ENCODE peak calls at places on chromosomes 1 and 21, in five cellular contexts. Z is H1, A is spleen, W is hepatocyte, Y is fibroblast of lung. V is an unnamed sample. For H3K27me3, the result is how much of the 10 kb centered on the place peaks cover.

GRCh38 chr1:223109581-223110026 is 33.4 kb downstream of the TLR5 start:
- DNase-seq in Z (no peak), A (no peak), W (peak), Y (no peak), V (no peak)

GRCh38 chr1:9628541-9629444 is 22.7 kb upstream of the PIK3CD start:
- DNase-seq in Z (no peak), A (peak), W (no peak), Y (no peak), V (peak)

GRCh38 chr1:109369167-109369746 is 28.5 kb downstream of the SORT1 start:
- DNase-seq in Z (no peak), A (no peak), W (no peak), Y (peak), V (no peak)

GRCh38 chr1:37238376-37239224 is 204.3 kb upstream of the GRIK3 start:
- DNase-seq in Z (no peak), A (no peak), W (no peak), Y (no peak), V (no peak)

GRCh38 chr1:227032396-227032795 is 92.3 kb downstream of the COQ8A start:
- DNase-seq in Z (peak), A (no peak), W (no peak), Y (no peak), V (peak)

GRCh38 chr1:67711850-67712202 is 26.8 kb downstream of the GADD45A start:
- DNase-seq in Z (no peak), A (no peak), W (no peak), Y (no peak), V (no peak)

GRCh38 chr1:197782719-197783328 is 7.5 kb upstream of the DENND1B start:
- DNase-seq in Z (no peak), A (no peak), W (no peak), Y (no peak), V (no peak)

GRCh38 chr1:223819730-223820514 is 25.8 kb downstream of the TP53BP2 start:
- DNase-seq in Z (no peak), A (no peak), W (peak), Y (peak), V (no peak)

GRCh38 chr1:203858055-203858454 is 3.3 kb upstream of the SNRPE start:
- DNase-seq in Z (no peak), A (no peak), W (peak), Y (peak), V (no peak)

GRCh38 chr1:168265596-168265995 is 15.1 kb upstream of the TBX19 start:
- DNase-seq in Z (no peak), A (no peak), W (no peak), Y (no peak), V (no peak)

GRCh38 chr1:153262462-153263157 is 3.1 kb downstream of the LORICRIN start:
- DNase-seq in Z (no peak), A (no peak), W (no peak), Y (no peak), V (no peak)

GRCh38 chr1:109815809-109816791 is 52.4 kb upstream of the EPS8L3 start:
- DNase-seq in Z (no peak), A (no peak), W (no peak), Y (peak), V (no peak)

GRCh38 chr21:36661511-36662309 is 37.2 kb upstream of the SIM2 start:
- DNase-seq in Z (no peak), A (no peak), W (peak), Y (peak), V (peak)

GRCh38 chr1:44031051-44031899 is at the start of gene SLC6A9:
- DNase-seq in Z (peak), A (peak), W (peak), Y (peak), V (peak)

GRCh38 chr1:15683411-15684039 is 595 bp upstream of the PLEKHM2 start:
- DNase-seq in Z (no peak), A (peak), W (no peak), Y (no peak), V (no peak)

GRCh38 chr1:19179597-19180271 is 30.3 kb downstream of the UBR4 start:
- DNase-seq in Z (no peak), A (no peak), W (peak), Y (peak), V (peak)

GRCh38 chr1:23478896-23479790 is 4.8 kb downstream of the ASAP3 start:
- DNase-seq in Z (no peak), A (no peak), W (peak), Y (peak), V (no peak)

GRCh38 chr1:234135501-234135900 is 231.0 kb downstream of the SLC35F3 start:
- DNase-seq in Z (no peak), A (no peak), W (no peak), Y (no peak), V (no peak)

GRCh38 chr1:8182034-8182761 is 135.7 kb upstream of the SLC45A1 start:
- DNase-seq in Z (no peak), A (no peak), W (peak), Y (peak), V (no peak)

GRCh38 chr1:225915538-225915991 is 8.5 kb downstream of the PYCR2 start:
- DNase-seq in Z (no peak), A (no peak), W (peak), Y (peak), V (peak)

GRCh38 chr1:9886063-9886742 is 23.9 kb downstream of the CTNNBIP1 start:
- DNase-seq in Z (no peak), A (no peak), W (no peak), Y (no peak), V (peak)

GRCh38 chr21:36211660-36212512 is 55.3 kb downstream of the DOP1B start:
- DNase-seq in Z (no peak), A (peak), W (no peak), Y (peak), V (no peak)

GRCh38 chr1:43893020-43893419 is 40.6 kb upstream of the ARTN start:
- DNase-seq in Z (no peak), A (no peak), W (no peak), Y (no peak), V (no peak)

DNA sequence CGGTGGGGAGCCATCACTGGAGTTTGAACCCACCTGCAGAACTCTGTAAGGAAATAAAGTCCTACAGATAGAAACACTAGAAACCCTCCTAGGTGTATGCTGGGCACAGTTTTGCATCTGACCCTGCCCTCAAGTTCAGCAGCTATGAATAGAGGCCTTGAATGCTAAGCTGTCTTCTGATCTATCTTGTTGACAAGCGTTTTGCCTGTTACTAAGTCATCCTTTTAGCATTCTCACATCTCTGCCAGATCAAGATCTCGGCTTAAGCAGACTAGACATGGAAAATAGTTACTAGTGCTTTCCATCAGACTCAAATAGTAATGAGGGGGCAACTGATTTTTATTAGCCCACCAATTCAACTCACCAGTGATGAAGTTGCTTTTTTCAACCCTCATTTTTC is 10.6 kb downstream of the TBX15 start:
- DNase-seq in Z (no peak), A (no peak), W (no peak), Y (no peak), V (no peak)
- H3K27me3 ChIP-seq in Z (half or more), A (half or more), W (half or more), Y (under half), V (half or more)

GRCh38 chr1:157134442-157134841 is 3.8 kb downstream of the ETV3 start:
- DNase-seq in Z (no peak), A (no peak), W (no peak), Y (no peak), V (no peak)
- H3K4me3 ChIP-seq in Z (no peak), A (no peak), W (no peak), Y (no peak), V (no peak)

DNA sequence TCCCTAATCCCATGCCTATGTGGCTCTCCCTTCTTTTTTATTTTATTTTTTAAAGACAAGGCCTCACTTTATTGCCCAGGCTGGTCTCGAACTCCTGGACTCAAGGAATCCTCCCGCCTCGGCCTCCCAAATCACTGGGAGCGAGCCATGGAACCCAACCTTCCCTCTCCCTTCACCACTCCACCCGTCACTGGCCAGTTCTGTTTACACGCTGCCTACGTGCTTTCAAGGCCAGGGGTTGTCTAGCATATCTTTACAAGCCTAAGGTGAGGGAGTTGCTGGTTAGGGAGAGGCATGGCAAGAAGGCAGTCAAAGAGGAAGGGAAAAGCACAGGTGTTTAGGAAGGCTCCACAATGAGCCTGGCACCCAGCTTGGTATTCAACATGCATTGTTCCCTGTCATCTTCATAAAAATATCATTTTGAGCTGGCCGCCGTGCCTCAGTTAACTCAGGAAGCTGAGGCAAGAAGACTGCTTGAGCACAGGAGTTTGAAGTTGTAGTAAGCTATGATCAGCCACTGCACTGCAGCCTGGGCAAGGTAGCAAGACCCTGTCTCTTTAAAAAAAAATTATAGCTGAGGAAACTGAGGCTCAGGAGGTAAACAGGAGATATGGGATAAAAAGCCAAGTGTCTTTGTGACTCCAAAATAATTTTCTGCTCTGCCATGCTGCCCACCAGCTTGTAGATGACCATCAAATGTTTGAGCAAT is 1.1 kb downstream of the RHBDL2 start:
- DNase-seq in Z (no peak), A (no peak), W (no peak), Y (no peak), V (no peak)
- H3K27me3 ChIP-seq in Z (under half), A (under half), W (under half), Y (under half), V (under half)

DNA sequence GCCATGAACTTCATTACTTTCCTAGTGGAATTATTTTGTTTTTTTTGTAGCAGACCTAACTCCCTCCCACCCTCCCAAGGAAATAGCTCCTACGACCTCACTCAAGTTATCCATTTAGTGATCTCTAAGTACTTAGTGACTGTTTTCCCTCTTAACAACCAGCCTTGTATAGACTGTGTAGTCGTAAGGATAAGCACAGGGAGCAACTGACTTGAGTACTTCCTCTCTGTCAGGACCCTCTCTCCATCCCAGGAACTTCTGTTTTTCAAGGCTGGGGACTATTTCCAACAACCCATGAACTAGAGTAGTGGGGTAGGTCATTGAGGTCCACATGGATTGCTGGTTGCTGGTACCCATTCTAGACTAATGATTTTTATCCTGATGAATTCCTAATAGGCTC is 1.9 kb downstream of the AGO1 start:
- DNase-seq in Z (no peak), A (no peak), W (no peak), Y (no peak), V (no peak)
- H3K4me3 ChIP-seq in Z (no peak), A (no peak), W (no peak), Y (no peak), V (no peak)

GRCh38 chr21:35059742-35060141 is 10.6 kb upstream of the RUNX1 start:
- DNase-seq in Z (no peak), A (no peak), W (no peak), Y (peak), V (no peak)
- H3K27me3 ChIP-seq in Z (under half), A (under half), W (under half), Y (under half), V (under half)

V was measured in H7.